ENCODE peak calls at places on chromosomes 6 and 20, in seven cellular contexts. K is natural killer cell; S is neural crest cell; O is Panc1; A is AG09309; X is CD4-positive, alpha-beta T cell; B is ovary. R is an unnamed sample.

GRCh38 chr6:158596861-158597260 is 37.0 kb downstream of the TMEM181 start:
- DNase-seq in K (no peak), S (no peak), O (no peak), A (no peak), X (no peak), B (no peak), R (peak; percentile 69)

GRCh38 chr20:36030143-36030542 is 61.8 kb downstream of the CNBD2 start:
- DNase-seq in K (no peak), S (no peak), O (no peak), A (no peak), X (no peak), B (peak; percentile 55), R (no peak)

GRCh38 chr6:118992186-118992795 is 57.3 kb upstream of the MCM9 start:
- DNase-seq in K (no peak), S (no peak), O (no peak), A (no peak), X (no peak), B (no peak), R (no peak)

GRCh38 chr6:17719323-17720041 is 12.8 kb upstream of the NUP153 start:
- DNase-seq in K (no peak), S (no peak), O (no peak), A (no peak), X (no peak), B (no peak), R (no peak)

GRCh38 chr6:84135291-84135690 is 92.2 kb downstream of the CEP162 start:
- DNase-seq in K (no peak), S (no peak), O (no peak), A (no peak), X (no peak), B (no peak), R (no peak)

GRCh38 chr20:8154636-8155035 is 22.6 kb downstream of the PLCB1 start:
- DNase-seq in K (no peak), S (no peak), O (no peak), A (no peak), X (no peak), B (no peak), R (no peak)

GRCh38 chr6:142152731-142153130 is 5.7 kb downstream of the VTA1 start:
- DNase-seq in K (no peak), S (no peak), O (no peak), A (peak; percentile 39), X (no peak), B (no peak), R (no peak)

GRCh38 chr6:30341728-30342127 is 3.2 kb upstream of the RPP21 start:
- DNase-seq in K (no peak), S (no peak), O (no peak), A (no peak), X (no peak), B (no peak), R (no peak)

GRCh38 chr6:47308674-47309325 is 905 bp downstream of the TNFRSF21 start:
- DNase-seq in K (no peak), S (peak; percentile 18), O (no peak), A (no peak), X (no peak), B (peak; percentile 19), R (peak; percentile 59)

GRCh38 chr20:21808863-21809664 is 103.6 kb downstream of the PAX1 start:
- DNase-seq in K (no peak), S (peak; percentile 74), O (no peak), A (no peak), X (peak; percentile 2), B (no peak), R (peak; percentile 84)

GRCh38 chr20:5691918-5692618 is 58.1 kb upstream of the SHLD1 start:
- DNase-seq in K (no peak), S (no peak), O (no peak), A (no peak), X (no peak), B (no peak), R (no peak)

GRCh38 chr6:27873101-27874030 is 38.8 kb downstream of the OR2B2 start:
- DNase-seq in K (peak; percentile 68), S (no peak), O (peak; percentile 94), A (no peak), X (peak; percentile 67), B (no peak), R (peak; percentile 42)

GRCh38 chr6:130776287-130776925 is 50.8 kb upstream of the SMLR1 start:
- DNase-seq in K (no peak), S (no peak), O (no peak), A (no peak), X (no peak), B (no peak), R (no peak)

GRCh38 chr6:34792605-34793500 is 970 bp downstream of the BLTP3A start:
- DNase-seq in K (peak; percentile 26), S (peak; percentile 6), O (no peak), A (no peak), X (no peak), B (peak; percentile 25), R (peak; percentile 34)

GRCh38 chr6:39193201-39193791 is 36.0 kb downstream of the KCNK5 start:
- DNase-seq in K (no peak), S (peak; percentile 77), O (no peak), A (no peak), X (no peak), B (no peak), R (no peak)

GRCh38 chr6:39225946-39226437 is 3.3 kb downstream of the KCNK5 start:
- DNase-seq in K (no peak), S (no peak), O (no peak), A (no peak), X (peak; percentile 22), B (no peak), R (no peak)

GRCh38 chr6:12353731-12354130 is 63.6 kb downstream of the EDN1 start:
- DNase-seq in K (no peak), S (no peak), O (no peak), A (no peak), X (no peak), B (no peak), R (no peak)

GRCh38 chr6:156917213-156917612 is 140.0 kb downstream of the ARID1B start:
- DNase-seq in K (no peak), S (no peak), O (no peak), A (no peak), X (no peak), B (no peak), R (no peak)

GRCh38 chr6:44960898-44961297 is 367.2 kb upstream of the RUNX2 start:
- DNase-seq in K (no peak), S (no peak), O (peak; percentile 47), A (no peak), X (no peak), B (no peak), R (no peak)

DNA sequence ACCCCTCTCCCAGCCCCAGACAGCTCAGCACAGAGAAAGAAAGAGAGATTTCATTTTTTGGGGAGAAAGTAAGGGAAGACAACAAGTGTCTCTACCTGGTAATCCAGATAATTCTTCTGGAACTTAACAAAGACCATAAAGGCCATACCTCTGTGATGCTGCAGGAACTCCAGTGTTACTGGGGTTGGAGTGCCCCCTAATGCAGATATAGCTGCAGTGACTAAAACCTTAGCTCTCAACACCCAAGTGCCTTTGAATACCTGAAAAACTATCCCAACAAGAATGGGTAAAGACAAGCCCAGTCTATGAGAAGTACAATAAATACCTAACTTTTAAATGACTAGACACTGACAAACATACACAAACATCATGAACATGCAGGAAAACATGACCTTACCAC is 365.3 kb upstream of the PTCHD4 start:
- DNase-seq in K (no peak), S (no peak), O (no peak), A (no peak), X (no peak), B (no peak), R (no peak)
- TF ChIP-seq CTCF in K (no peak), S (peak; percentile 25), O (no peak), A (no peak), X (no peak), B (no peak), R (no peak)

DNA sequence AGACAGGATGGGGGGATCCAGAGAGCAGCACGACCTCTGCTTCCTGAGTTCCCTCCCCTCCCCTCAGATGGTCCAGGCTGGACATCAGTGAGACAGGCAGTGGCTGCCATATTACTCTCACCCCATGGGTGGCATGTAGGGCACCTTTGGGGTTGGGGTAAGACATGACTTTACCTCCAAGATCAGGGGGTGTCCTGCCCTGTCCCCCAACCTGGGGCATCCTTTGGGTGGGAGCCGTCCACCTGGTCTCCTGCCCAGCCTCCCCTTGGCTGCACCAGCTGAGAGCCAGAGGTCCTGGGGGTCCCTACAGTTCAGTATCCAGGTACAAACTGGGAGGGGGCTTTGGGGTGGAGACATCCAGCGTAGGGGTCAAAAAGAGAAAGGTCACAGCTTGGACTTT is 48.7 kb upstream of the SLCO4A1 start:
- DNase-seq in K (no peak), S (no peak), O (no peak), A (no peak), X (no peak), B (no peak), R (no peak)
- TF ChIP-seq CTCF in K (no peak), S (no peak), O (no peak), A (no peak), X (no peak), B (no peak), R (no peak)

GRCh38 chr20:43843965-43844660 is 70.5 kb upstream of the TOX2 start:
- DNase-seq in K (no peak), S (no peak), O (no peak), A (no peak), X (no peak), B (no peak), R (no peak)

GRCh38 chr20:43843096-43843964 is 71.3 kb upstream of the TOX2 start:
- DNase-seq in K (no peak), S (no peak), O (no peak), A (peak; percentile 66), X (no peak), B (no peak), R (no peak)

GRCh38 chr20:43842126-43843020 is 72.3 kb upstream of the TOX2 start:
- DNase-seq in K (no peak), S (no peak), O (no peak), A (no peak), X (no peak), B (no peak), R (no peak)

GRCh38 chr20:43846516-43846905 is 68.1 kb upstream of the TOX2 start:
- DNase-seq in K (no peak), S (no peak), O (no peak), A (no peak), X (no peak), B (no peak), R (no peak)

DNA sequence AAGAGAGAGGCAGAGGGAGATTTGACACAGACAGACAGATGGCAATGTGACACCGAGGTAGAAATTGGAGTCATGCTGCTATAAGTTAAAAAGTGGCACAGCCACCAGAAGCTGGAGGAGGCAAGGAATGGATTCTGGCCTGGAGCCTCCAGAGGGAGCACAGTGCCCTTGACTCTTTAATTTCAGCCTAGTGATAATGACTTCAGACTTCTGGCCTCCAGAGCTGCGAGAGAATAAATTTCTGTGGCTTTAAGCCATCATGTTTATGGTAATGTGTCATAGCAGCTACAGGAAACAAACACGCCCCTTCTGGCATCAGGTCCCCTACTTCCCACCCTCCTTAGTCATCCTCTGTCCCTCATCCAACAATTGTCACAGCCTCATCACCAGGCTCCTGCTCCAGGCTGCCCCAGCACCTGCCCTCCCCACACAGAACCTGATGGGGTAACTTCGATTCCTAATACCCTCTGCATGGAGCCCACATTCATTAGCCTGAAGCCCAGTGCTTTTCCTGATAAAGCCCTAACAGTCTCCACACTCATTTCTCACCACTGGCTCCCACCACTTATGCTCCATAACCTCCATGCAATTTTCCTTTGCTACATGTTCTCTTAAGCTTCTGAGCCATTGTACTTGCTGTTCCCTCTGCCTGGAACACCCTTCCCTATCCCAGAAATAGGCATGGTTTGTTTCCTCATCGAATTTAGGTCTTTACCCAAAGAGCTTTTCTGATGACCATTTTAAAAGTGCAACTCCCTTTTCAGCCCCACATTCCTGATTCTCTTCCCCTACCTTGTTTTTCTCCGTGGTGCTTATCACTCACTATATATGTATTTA is 69.7 kb upstream of the TOX2 start:
- DNase-seq in K (no peak), S (no peak), O (peak; percentile 86), A (peak; percentile 87), X (no peak), B (peak; percentile 26), R (no peak)
- TF ChIP-seq CTCF in K (no peak), S (no peak), O (no peak), A (peak; percentile 44), X (no peak), B (no peak), R (no peak)

GRCh38 chr6:169445227-169445626 is 191.6 kb upstream of the THBS2 start:
- DNase-seq in K (no peak), S (no peak), O (no peak), A (no peak), X (no peak), B (no peak), R (no peak)
- TF ChIP-seq CTCF in K (no peak), S (peak; percentile 35), O (peak; percentile 50), A (peak; percentile 8), X (no peak), B (no peak), R (peak; percentile 35)